ENCODE peak calls at places on chromosomes 12 and 14, in seven cellular contexts. A is WTC11, C is HEK293T, X is HepG2, E is HCT116, R is H1, U is K562. Z is an unnamed sample.

GRCh38 chr12:68349083-68349700 is 17.0 kb upstream of the MDM1 start:
- DNase-seq in A (no peak), C (no peak), X (no peak), E (no peak), R (no peak), U (no peak), Z (no peak)

GRCh38 chr14:51395361-51395849 is 155.4 kb downstream of the TMX1 start:
- DNase-seq in A (peak), C (no peak), X (no peak), E (no peak), R (no peak), U (no peak), Z (no peak)

GRCh38 chr14:61435563-61436337 is 114.4 kb downstream of the PRKCH start:
- DNase-seq in A (no peak), C (no peak), X (no peak), E (no peak), R (no peak), U (no peak), Z (no peak)

GRCh38 chr14:23486116-23486515 is 16.6 kb downstream of the NGDN start:
- DNase-seq in A (no peak), C (no peak), X (no peak), E (no peak), R (no peak), U (no peak), Z (no peak)

GRCh38 chr12:95117178-95117599 is 43.8 kb upstream of the NR2C1 start:
- DNase-seq in A (peak), C (peak), X (peak), E (peak), R (no peak), U (peak), Z (peak)

GRCh38 chr14:104973215-104974145 is 4.7 kb downstream of the AHNAK2 start:
- DNase-seq in A (no peak), C (no peak), X (no peak), E (peak), R (peak), U (no peak), Z (no peak)

GRCh38 chr12:40254455-40255085 is 29.8 kb downstream of the LRRK2 start:
- DNase-seq in A (no peak), C (no peak), X (no peak), E (no peak), R (no peak), U (no peak), Z (no peak)

GRCh38 chr12:9064815-9065606 is 50.7 kb downstream of the A2M start:
- DNase-seq in A (peak), C (peak), X (peak), E (peak), R (peak), U (no peak), Z (no peak)

GRCh38 chr12:124381454-124382207 is 86.7 kb downstream of the RFLNA start:
- DNase-seq in A (no peak), C (no peak), X (no peak), E (no peak), R (no peak), U (no peak), Z (no peak)

GRCh38 chr12:77001181-77001758 is 64.1 kb downstream of the E2F7 start:
- DNase-seq in A (no peak), C (no peak), X (no peak), E (no peak), R (no peak), U (no peak), Z (no peak)

GRCh38 chr12:54126696-54127537 is 61.9 kb downstream of the SMUG1 start:
- DNase-seq in A (peak), C (peak), X (no peak), E (no peak), R (no peak), U (no peak), Z (no peak)

GRCh38 chr14:77000340-77001235 is 27.9 kb downstream of the IRF2BPL start:
- DNase-seq in A (no peak), C (no peak), X (no peak), E (no peak), R (no peak), U (no peak), Z (no peak)

GRCh38 chr12:49358548-49359141 is 8.6 kb upstream of the SPATS2 start:
- DNase-seq in A (peak), C (peak), X (peak), E (peak), R (no peak), U (peak), Z (no peak)

GRCh38 chr12:11771895-11772502 is 122.5 kb downstream of the ETV6 start:
- DNase-seq in A (no peak), C (no peak), X (no peak), E (no peak), R (no peak), U (no peak), Z (no peak)

GRCh38 chr12:28583771-28584261 is 393.6 kb downstream of the CCDC91 start:
- DNase-seq in A (no peak), C (no peak), X (no peak), E (no peak), R (no peak), U (peak), Z (no peak)

GRCh38 chr14:90344285-90344684 is 12.5 kb upstream of the NRDE2 start:
- DNase-seq in A (no peak), C (no peak), X (no peak), E (no peak), R (no peak), U (no peak), Z (no peak)

GRCh38 chr14:97723834-97724770 is 926.9 kb downstream of the VRK1 start:
- DNase-seq in A (no peak), C (no peak), X (no peak), E (no peak), R (no peak), U (no peak), Z (no peak)

GRCh38 chr12:105205322-105206048 is 30.5 kb downstream of the APPL2 start:
- DNase-seq in A (no peak), C (no peak), X (no peak), E (no peak), R (no peak), U (no peak), Z (no peak)

GRCh38 chr12:14403711-14404164 is 38.3 kb downstream of the ATF7IP start:
- DNase-seq in A (no peak), C (peak), X (no peak), E (no peak), R (no peak), U (no peak), Z (peak)

GRCh38 chr12:114679452-114679875 is 4.5 kb downstream of the TBX3 start:
- DNase-seq in A (no peak), C (no peak), X (no peak), E (no peak), R (no peak), U (no peak), Z (no peak)

GRCh38 chr12:120361506-120362208 is 7.3 kb downstream of the MSI1 start:
- DNase-seq in A (peak), C (no peak), X (no peak), E (no peak), R (peak), U (peak), Z (no peak)

GRCh38 chr14:22370084-22370847 is 218.8 kb downstream of the DAD1 start:
- DNase-seq in A (no peak), C (no peak), X (no peak), E (no peak), R (no peak), U (no peak), Z (no peak)

GRCh38 chr14:68703093-68703492 is 89.8 kb downstream of the ZFP36L1 start:
- DNase-seq in A (no peak), C (no peak), X (no peak), E (no peak), R (no peak), U (peak), Z (no peak)

GRCh38 chr12:56080556-56081138 is 682 bp downstream of the ERBB3 start:
- DNase-seq in A (peak), C (peak), X (peak), E (no peak), R (no peak), U (peak), Z (no peak)

GRCh38 chr12:111868676-111869588 is 26.9 kb downstream of the MAPKAPK5 start:
- DNase-seq in A (peak), C (no peak), X (no peak), E (no peak), R (peak), U (no peak), Z (no peak)

GRCh38 chr12:51346581-51346980 is at the start of gene CELA1:
- DNase-seq in A (no peak), C (no peak), X (no peak), E (no peak), R (no peak), U (no peak), Z (no peak)

GRCh38 chr12:132414634-132415340 is 75.2 kb upstream of the FBRSL1 start:
- DNase-seq in A (peak), C (peak), X (peak), E (peak), R (no peak), U (peak), Z (no peak)

GRCh38 chr12:107903377-107904061 is 129.0 kb downstream of the ASCL4 start:
- DNase-seq in A (peak), C (peak), X (no peak), E (no peak), R (no peak), U (peak), Z (peak)

GRCh38 chr14:73289729-73290128 is 52.4 kb downstream of the PAPLN start:
- DNase-seq in A (no peak), C (no peak), X (no peak), E (no peak), R (no peak), U (no peak), Z (no peak)

GRCh38 chr12:15939111-15939510 is 28.0 kb downstream of the DERA start:
- DNase-seq in A (no peak), C (no peak), X (peak), E (no peak), R (no peak), U (no peak), Z (no peak)
- TF ChIP-seq SP1 in A (no peak), C (no peak), X (no peak), E (no peak), R (no peak), U (no peak), Z (no peak)

GRCh38 chr14:94088516-94088915 is 7.4 kb downstream of the IFI27L1 start:
- DNase-seq in A (no peak), C (no peak), X (no peak), E (no peak), R (no peak), U (no peak), Z (no peak)
- TF ChIP-seq SP1 in A (no peak), C (no peak), X (no peak), E (no peak), R (no peak), U (no peak), Z (no peak)

DNA sequence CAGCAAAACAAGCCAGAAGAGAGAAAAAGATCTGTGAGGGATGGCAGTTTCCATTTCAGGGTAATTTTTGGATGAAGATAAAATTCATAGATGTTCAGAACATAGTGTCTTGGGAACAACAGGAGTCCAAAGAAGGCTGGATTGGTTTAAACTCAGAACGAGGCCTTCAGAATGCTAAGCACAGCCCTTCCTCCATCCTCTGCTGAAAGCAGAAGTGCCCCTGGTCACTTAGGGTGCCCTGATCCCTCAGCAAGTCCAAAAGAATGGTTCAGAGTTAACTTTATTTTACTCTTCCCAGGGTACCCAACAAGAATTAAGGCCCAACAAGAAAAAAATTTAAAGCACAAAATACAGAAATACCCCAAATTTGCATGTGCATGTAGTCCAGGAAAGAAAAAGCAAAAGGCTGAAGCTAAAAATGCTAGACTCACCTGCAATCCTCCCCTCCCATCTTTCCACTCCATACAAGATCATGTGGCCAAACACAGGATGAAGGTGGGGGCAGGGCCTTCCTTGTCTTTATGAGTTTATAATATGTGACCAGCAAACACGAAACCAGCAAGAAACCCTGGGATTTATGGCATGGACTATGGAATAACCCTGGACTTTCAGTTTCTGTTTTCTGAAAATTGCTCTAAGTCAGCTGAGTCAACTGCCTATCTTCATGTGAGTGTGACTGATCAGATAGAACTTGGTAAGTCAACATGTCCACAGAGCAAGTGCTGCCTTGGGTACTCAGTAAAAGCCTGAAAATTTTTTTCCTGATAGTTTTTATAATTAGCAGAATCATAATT is 21.2 kb downstream of the MAX start:
- DNase-seq in A (no peak), C (no peak), X (peak), E (no peak), R (no peak), U (no peak), Z (no peak)
- TF ChIP-seq SP1 in A (no peak), C (no peak), X (no peak), E (no peak), R (no peak), U (no peak), Z (no peak)

GRCh38 chr14:93536945-93537344 is 106.2 kb downstream of the UNC79 start:
- DNase-seq in A (no peak), C (peak), X (peak), E (peak), R (no peak), U (peak), Z (no peak)
- TF ChIP-seq SP1 in A (no peak), C (no peak), X (no peak), E (no peak), R (no peak), U (no peak), Z (no peak)

GRCh38 chr12:110844551-110845395 is 2.0 kb upstream of the CCDC63 start:
- DNase-seq in A (no peak), C (no peak), X (no peak), E (no peak), R (no peak), U (peak), Z (no peak)
- TF ChIP-seq SP1 in A (no peak), C (no peak), X (no peak), E (no peak), R (no peak), U (no peak), Z (no peak)

GRCh38 chr12:93667672-93668071 is 9.5 kb upstream of the CRADD start:
- DNase-seq in A (no peak), C (no peak), X (no peak), E (no peak), R (no peak), U (no peak), Z (no peak)
- TF ChIP-seq SP1 in A (no peak), C (no peak), X (no peak), E (no peak), R (no peak), U (no peak), Z (no peak)

GRCh38 chr14:95236221-95236620 is 78.9 kb upstream of the DICER1 start:
- DNase-seq in A (no peak), C (no peak), X (no peak), E (no peak), R (no peak), U (no peak), Z (no peak)
- TF ChIP-seq SP1 in A (no peak), C (no peak), X (no peak), E (no peak), R (no peak), U (no peak), Z (no peak)

DNA sequence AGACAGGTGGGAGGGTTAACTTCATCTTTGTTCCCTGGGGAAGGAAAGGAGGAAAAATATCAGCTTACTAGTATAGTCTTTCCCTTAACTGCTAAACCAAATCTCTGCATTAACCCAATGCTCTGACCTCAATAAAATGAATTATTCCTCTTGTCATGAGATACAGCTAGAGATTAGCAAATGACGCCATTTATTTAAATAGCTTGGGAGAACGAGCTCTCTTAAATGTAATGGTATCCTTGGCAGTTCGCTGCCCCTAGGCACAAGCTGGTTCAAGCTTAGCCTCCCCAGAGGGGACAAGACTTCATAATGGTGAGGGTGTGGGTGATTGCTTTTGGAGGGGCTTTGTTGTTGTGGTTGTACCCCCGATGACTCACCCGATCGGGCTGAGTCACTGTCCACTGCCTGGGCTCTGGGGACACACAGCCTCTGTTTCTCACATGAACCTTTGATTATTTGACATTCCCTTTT is 19.6 kb downstream of the FNTB start:
- DNase-seq in A (no peak), C (no peak), X (no peak), E (no peak), R (no peak), U (no peak), Z (no peak)
- TF ChIP-seq SP1 in A (no peak), C (no peak), X (no peak), E (no peak), R (no peak), U (no peak), Z (no peak)

GRCh38 chr12:15794196-15794595 is 5.0 kb upstream of the EPS8 start:
- DNase-seq in A (no peak), C (no peak), X (no peak), E (no peak), R (no peak), U (no peak), Z (no peak)

GRCh38 chr12:15797818-15798217 is 8.6 kb upstream of the EPS8 start:
- DNase-seq in A (no peak), C (no peak), X (peak), E (no peak), R (no peak), U (no peak), Z (no peak)

GRCh38 chr12:15800278-15800677 is 11.1 kb upstream of the EPS8 start:
- DNase-seq in A (no peak), C (no peak), X (no peak), E (no peak), R (no peak), U (no peak), Z (no peak)

GRCh38 chr12:15794836-15795235 is 5.6 kb upstream of the EPS8 start:
- DNase-seq in A (no peak), C (no peak), X (no peak), E (no peak), R (no peak), U (no peak), Z (no peak)

GRCh38 chr12:15796493-15797141 is 7.4 kb upstream of the EPS8 start:
- DNase-seq in A (no peak), C (no peak), X (peak), E (peak), R (no peak), U (no peak), Z (no peak)
- TF ChIP-seq SP1 in A (no peak), C (no peak), X (no peak), E (peak), R (no peak), U (no peak), Z (no peak)